ENCODE peak calls at places on chromosomes 2 and 18, in six cellular contexts. One of them, this sample, is unnamed.

GRCh38 chr2:167333245-167333644 is 445.0 kb downstream of the XIRP2 start:
- DNase-seq in astrocyte: no peak
- DNase-seq in NCI-H2081: no peak
- DNase-seq in effector memory CD8-positive, alpha-beta T cell: no peak
- DNase-seq in activated T-cell treated with anti-CD3 and anti-CD28 coated beads for 1 hour: no peak
- DNase-seq in cardiac fibroblast: no peak
- DNase-seq in this sample: peak; percentile 2

GRCh38 chr2:178271629-178272333 is 77.5 kb downstream of the OSBPL6 start:
- DNase-seq in astrocyte: peak; percentile 81
- DNase-seq in NCI-H2081: no peak
- DNase-seq in effector memory CD8-positive, alpha-beta T cell: no peak
- DNase-seq in activated T-cell treated with anti-CD3 and anti-CD28 coated beads for 1 hour: no peak
- DNase-seq in cardiac fibroblast: peak; percentile 95
- DNase-seq in this sample: peak; percentile 70

GRCh38 chr2:116776556-116776955 is 1037.9 kb upstream of the DDX18 start:
- DNase-seq in astrocyte: no peak
- DNase-seq in NCI-H2081: no peak
- DNase-seq in effector memory CD8-positive, alpha-beta T cell: no peak
- DNase-seq in activated T-cell treated with anti-CD3 and anti-CD28 coated beads for 1 hour: no peak
- DNase-seq in cardiac fibroblast: no peak
- DNase-seq in this sample: no peak

GRCh38 chr2:15941970-15942710 is 1.8 kb downstream of the MYCN start:
- DNase-seq in astrocyte: no peak
- DNase-seq in NCI-H2081: no peak
- DNase-seq in effector memory CD8-positive, alpha-beta T cell: no peak
- DNase-seq in activated T-cell treated with anti-CD3 and anti-CD28 coated beads for 1 hour: no peak
- DNase-seq in cardiac fibroblast: no peak
- DNase-seq in this sample: no peak

GRCh38 chr2:10525573-10526265 is 77.6 kb upstream of the ODC1 start:
- DNase-seq in astrocyte: no peak
- DNase-seq in NCI-H2081: no peak
- DNase-seq in effector memory CD8-positive, alpha-beta T cell: no peak
- DNase-seq in activated T-cell treated with anti-CD3 and anti-CD28 coated beads for 1 hour: no peak
- DNase-seq in cardiac fibroblast: no peak
- DNase-seq in this sample: no peak

GRCh38 chr2:105915005-105915558 is 170.4 kb downstream of the NCK2 start:
- DNase-seq in astrocyte: no peak
- DNase-seq in NCI-H2081: no peak
- DNase-seq in effector memory CD8-positive, alpha-beta T cell: no peak
- DNase-seq in activated T-cell treated with anti-CD3 and anti-CD28 coated beads for 1 hour: no peak
- DNase-seq in cardiac fibroblast: no peak
- DNase-seq in this sample: no peak

GRCh38 chr2:242044206-242044590 is 174.7 kb downstream of the RTP5 start:
- DNase-seq in astrocyte: no peak
- DNase-seq in NCI-H2081: no peak
- DNase-seq in effector memory CD8-positive, alpha-beta T cell: no peak
- DNase-seq in activated T-cell treated with anti-CD3 and anti-CD28 coated beads for 1 hour: no peak
- DNase-seq in cardiac fibroblast: no peak
- DNase-seq in this sample: no peak

GRCh38 chr2:28422903-28423741 is 30.5 kb downstream of the FOSL2 start:
- DNase-seq in astrocyte: no peak
- DNase-seq in NCI-H2081: no peak
- DNase-seq in effector memory CD8-positive, alpha-beta T cell: no peak
- DNase-seq in activated T-cell treated with anti-CD3 and anti-CD28 coated beads for 1 hour: no peak
- DNase-seq in cardiac fibroblast: no peak
- DNase-seq in this sample: no peak

GRCh38 chr2:242052421-242052820 is 182.9 kb downstream of the RTP5 start:
- DNase-seq in astrocyte: no peak
- DNase-seq in NCI-H2081: no peak
- DNase-seq in effector memory CD8-positive, alpha-beta T cell: no peak
- DNase-seq in activated T-cell treated with anti-CD3 and anti-CD28 coated beads for 1 hour: no peak
- DNase-seq in cardiac fibroblast: no peak
- DNase-seq in this sample: no peak

GRCh38 chr2:1811258-1811970 is 67.1 kb upstream of the PXDN start:
- DNase-seq in astrocyte: no peak
- DNase-seq in NCI-H2081: no peak
- DNase-seq in effector memory CD8-positive, alpha-beta T cell: no peak
- DNase-seq in activated T-cell treated with anti-CD3 and anti-CD28 coated beads for 1 hour: no peak
- DNase-seq in cardiac fibroblast: no peak
- DNase-seq in this sample: peak; percentile 5

GRCh38 chr2:148812306-148812705 is 62.7 kb upstream of the KIF5C start:
- DNase-seq in astrocyte: peak; percentile 64
- DNase-seq in NCI-H2081: no peak
- DNase-seq in effector memory CD8-positive, alpha-beta T cell: no peak
- DNase-seq in activated T-cell treated with anti-CD3 and anti-CD28 coated beads for 1 hour: no peak
- DNase-seq in cardiac fibroblast: peak; percentile 89
- DNase-seq in this sample: peak; percentile 51

GRCh38 chr2:227774011-227774624 is 28.4 kb downstream of the SCYGR8 start:
- DNase-seq in astrocyte: no peak
- DNase-seq in NCI-H2081: no peak
- DNase-seq in effector memory CD8-positive, alpha-beta T cell: no peak
- DNase-seq in activated T-cell treated with anti-CD3 and anti-CD28 coated beads for 1 hour: no peak
- DNase-seq in cardiac fibroblast: no peak
- DNase-seq in this sample: no peak

GRCh38 chr18:6414118-6414722 is 491 bp downstream of the L3MBTL4 start:
- DNase-seq in astrocyte: no peak
- DNase-seq in NCI-H2081: peak; percentile 41
- DNase-seq in effector memory CD8-positive, alpha-beta T cell: peak; percentile 2
- DNase-seq in activated T-cell treated with anti-CD3 and anti-CD28 coated beads for 1 hour: no peak
- DNase-seq in cardiac fibroblast: peak; percentile 10
- DNase-seq in this sample: no peak

GRCh38 chr2:72953976-72954375 is 36.7 kb downstream of the EMX1 start:
- DNase-seq in astrocyte: no peak
- DNase-seq in NCI-H2081: no peak
- DNase-seq in effector memory CD8-positive, alpha-beta T cell: peak; percentile 26
- DNase-seq in activated T-cell treated with anti-CD3 and anti-CD28 coated beads for 1 hour: no peak
- DNase-seq in cardiac fibroblast: no peak
- DNase-seq in this sample: no peak

GRCh38 chr2:152200101-152200500 is 24.5 kb upstream of the STAM2 start:
- DNase-seq in astrocyte: no peak
- DNase-seq in NCI-H2081: no peak
- DNase-seq in effector memory CD8-positive, alpha-beta T cell: no peak
- DNase-seq in activated T-cell treated with anti-CD3 and anti-CD28 coated beads for 1 hour: no peak
- DNase-seq in cardiac fibroblast: no peak
- DNase-seq in this sample: peak; percentile 8

GRCh38 chr2:8850845-8851244 is 13.4 kb upstream of the KIDINS220 start:
- DNase-seq in astrocyte: no peak
- DNase-seq in NCI-H2081: no peak
- DNase-seq in effector memory CD8-positive, alpha-beta T cell: no peak
- DNase-seq in activated T-cell treated with anti-CD3 and anti-CD28 coated beads for 1 hour: no peak
- DNase-seq in cardiac fibroblast: no peak
- DNase-seq in this sample: no peak

GRCh38 chr2:95314964-95315611 is 17.9 kb downstream of the KCNIP3 start:
- DNase-seq in astrocyte: no peak
- DNase-seq in NCI-H2081: no peak
- DNase-seq in effector memory CD8-positive, alpha-beta T cell: no peak
- DNase-seq in activated T-cell treated with anti-CD3 and anti-CD28 coated beads for 1 hour: no peak
- DNase-seq in cardiac fibroblast: peak; percentile 24
- DNase-seq in this sample: peak; percentile 7

GRCh38 chr2:168160897-168161296 is 86.5 kb downstream of the STK39 start:
- DNase-seq in astrocyte: no peak
- DNase-seq in NCI-H2081: no peak
- DNase-seq in effector memory CD8-positive, alpha-beta T cell: no peak
- DNase-seq in activated T-cell treated with anti-CD3 and anti-CD28 coated beads for 1 hour: no peak
- DNase-seq in cardiac fibroblast: no peak
- DNase-seq in this sample: no peak

GRCh38 chr2:61811821-61812220 is 42.0 kb downstream of the FAM161A start:
- DNase-seq in astrocyte: no peak
- DNase-seq in NCI-H2081: no peak
- DNase-seq in effector memory CD8-positive, alpha-beta T cell: no peak
- DNase-seq in activated T-cell treated with anti-CD3 and anti-CD28 coated beads for 1 hour: no peak
- DNase-seq in cardiac fibroblast: peak; percentile 2
- DNase-seq in this sample: no peak

GRCh38 chr2:133765693-133766092 is 197.4 kb upstream of the NCKAP5 start:
- DNase-seq in astrocyte: no peak
- DNase-seq in NCI-H2081: no peak
- DNase-seq in effector memory CD8-positive, alpha-beta T cell: no peak
- DNase-seq in activated T-cell treated with anti-CD3 and anti-CD28 coated beads for 1 hour: no peak
- DNase-seq in cardiac fibroblast: peak; percentile 73
- DNase-seq in this sample: no peak

GRCh38 chr2:73982140-73982617 is 2.5 kb upstream of the TET3 start:
- DNase-seq in astrocyte: peak; percentile 45
- DNase-seq in NCI-H2081: no peak
- DNase-seq in effector memory CD8-positive, alpha-beta T cell: no peak
- DNase-seq in activated T-cell treated with anti-CD3 and anti-CD28 coated beads for 1 hour: no peak
- DNase-seq in cardiac fibroblast: peak; percentile 63
- DNase-seq in this sample: peak; percentile 53

This sample was measured in IMR-90.